ENCODE peak calls at places on chromosomes 16 and 17, in seven cellular contexts. S, O, Y, Z, M, B and N are unnamed samples.

GRCh38 chr17:32283745-32284207 is 18.1 kb downstream of the RHBDL3 start:
- DNase-seq in S (no peak), O (no peak), Y (no peak), Z (no peak), M (no peak), B (peak; percentile 53), N (peak; percentile 54)

GRCh38 chr16:69406780-69407331 is 17.6 kb upstream of the CYB5B start:
- DNase-seq in S (no peak), O (peak; percentile 41), Y (no peak), Z (no peak), M (no peak), B (no peak), N (no peak)

GRCh38 chr16:75481475-75481874 is 13.8 kb downstream of the CHST6 start:
- DNase-seq in S (no peak), O (no peak), Y (no peak), Z (no peak), M (no peak), B (no peak), N (no peak)

GRCh38 chr16:30458561-30459394 is 13.1 kb upstream of the SEPHS2 start:
- DNase-seq in S (no peak), O (no peak), Y (no peak), Z (peak; percentile 60), M (no peak), B (no peak), N (peak; percentile 47)

GRCh38 chr17:74605361-74605760 is 13.3 kb upstream of the CD300LD start:
- DNase-seq in S (no peak), O (no peak), Y (no peak), Z (no peak), M (no peak), B (no peak), N (no peak)

GRCh38 chr17:44095647-44096496 is 25.3 kb downstream of the G6PC3 start:
- DNase-seq in S (no peak), O (peak; percentile 98), Y (no peak), Z (no peak), M (peak; percentile 92), B (peak; percentile 31), N (no peak)

GRCh38 chr17:77018504-77018903 is 122.3 kb upstream of the SEC14L1 start:
- DNase-seq in S (no peak), O (no peak), Y (no peak), Z (no peak), M (no peak), B (no peak), N (no peak)

GRCh38 chr17:69757794-69758430 is 317.1 kb upstream of the KCNJ16 start:
- DNase-seq in S (no peak), O (no peak), Y (no peak), Z (no peak), M (no peak), B (no peak), N (no peak)

GRCh38 chr16:22141746-22142145 is 20.6 kb upstream of the SDR42E2 start:
- DNase-seq in S (no peak), O (peak; percentile 61), Y (no peak), Z (no peak), M (peak; percentile 59), B (no peak), N (no peak)

GRCh38 chr17:7839199-7839889 is 5.3 kb downstream of the KDM6B start:
- DNase-seq in S (no peak), O (no peak), Y (no peak), Z (peak; percentile 29), M (no peak), B (no peak), N (no peak)

GRCh38 chr17:2215616-2216364 is 87.8 kb downstream of the SMG6 start:
- DNase-seq in S (peak; percentile 47), O (peak; percentile 64), Y (no peak), Z (peak; percentile 57), M (peak; percentile 60), B (peak; percentile 44), N (no peak)

GRCh38 chr16:9836118-9836736 is 346.0 kb downstream of the GRIN2A start:
- DNase-seq in S (no peak), O (no peak), Y (no peak), Z (no peak), M (peak; percentile 68), B (no peak), N (no peak)

GRCh38 chr17:59437766-59438165 is 106.3 kb downstream of the YPEL2 start:
- DNase-seq in S (no peak), O (no peak), Y (no peak), Z (no peak), M (no peak), B (no peak), N (no peak)

GRCh38 chr16:60727856-60728255 is 1308.4 kb downstream of the CDH8 start:
- DNase-seq in S (no peak), O (no peak), Y (no peak), Z (no peak), M (no peak), B (no peak), N (no peak)

GRCh38 chr16:1019934-1020305 is 38.4 kb downstream of the SOX8 start:
- DNase-seq in S (no peak), O (no peak), Y (no peak), Z (no peak), M (no peak), B (no peak), N (no peak)

GRCh38 chr16:85986931-85987749 is 88.2 kb downstream of the IRF8 start:
- DNase-seq in S (no peak), O (peak; percentile 63), Y (no peak), Z (peak; percentile 42), M (peak; percentile 69), B (no peak), N (no peak)

GRCh38 chr16:29975811-29976511 is 2.3 kb downstream of the TAOK2 start:
- DNase-seq in S (no peak), O (no peak), Y (no peak), Z (no peak), M (no peak), B (no peak), N (no peak)

DNA sequence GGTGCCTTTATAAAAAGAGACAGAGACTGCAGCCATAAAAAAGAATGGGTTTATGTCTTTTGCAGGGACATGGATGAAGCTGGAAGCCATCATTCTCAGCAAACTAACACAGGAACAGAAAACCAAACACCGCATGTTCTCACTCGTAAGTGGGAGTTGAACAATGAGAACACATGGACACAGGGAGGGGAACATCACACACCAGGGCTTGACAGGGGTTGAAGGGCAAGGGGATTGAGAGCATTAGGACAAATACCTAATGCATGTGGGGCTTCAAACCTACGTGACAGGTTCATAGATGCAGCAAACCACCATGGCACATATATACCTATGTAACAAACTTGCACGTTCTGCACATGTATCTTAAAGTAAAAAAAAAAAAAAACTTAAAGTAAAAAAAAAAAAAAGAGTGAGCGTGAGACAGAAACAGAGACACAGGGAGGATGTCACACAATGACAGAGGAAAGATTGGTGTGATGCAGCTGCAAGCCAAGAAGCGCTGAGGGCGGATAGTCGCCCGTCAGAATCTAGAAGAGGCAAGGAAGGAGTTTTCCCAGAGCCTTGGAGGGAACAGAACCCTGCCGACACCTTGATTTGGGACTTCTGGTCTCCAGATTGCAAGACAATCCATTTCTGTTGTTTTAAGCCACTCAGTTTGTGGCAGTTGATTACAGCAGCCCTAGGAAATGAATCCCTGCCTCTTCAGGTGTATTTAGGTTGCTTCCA is 27.4 kb upstream of the TNS4 start:
- DNase-seq in S (peak; percentile 5), O (no peak), Y (no peak), Z (no peak), M (no peak), B (no peak), N (no peak)
- H3K27ac ChIP-seq in S (no peak overlapping the region), O (no peak overlapping the region), Y (no peak overlapping the region), Z (no peak overlapping the region), M (no peak overlapping the region), B (no peak overlapping the region), N (no peak overlapping the region)

GRCh38 chr17:29677139-29677834 is 54.6 kb upstream of the CORO6 start:
- DNase-seq in S (peak; percentile 58), O (no peak), Y (no peak), Z (no peak), M (no peak), B (no peak), N (no peak)
- H3K27ac ChIP-seq in S (peak overlapping the region; percentile 84), O (no peak overlapping the region), Y (peak overlapping the region; percentile 29), Z (no peak overlapping the region), M (no peak overlapping the region), B (peak overlapping the region; percentile 33), N (peak overlapping the region; percentile 42)

DNA sequence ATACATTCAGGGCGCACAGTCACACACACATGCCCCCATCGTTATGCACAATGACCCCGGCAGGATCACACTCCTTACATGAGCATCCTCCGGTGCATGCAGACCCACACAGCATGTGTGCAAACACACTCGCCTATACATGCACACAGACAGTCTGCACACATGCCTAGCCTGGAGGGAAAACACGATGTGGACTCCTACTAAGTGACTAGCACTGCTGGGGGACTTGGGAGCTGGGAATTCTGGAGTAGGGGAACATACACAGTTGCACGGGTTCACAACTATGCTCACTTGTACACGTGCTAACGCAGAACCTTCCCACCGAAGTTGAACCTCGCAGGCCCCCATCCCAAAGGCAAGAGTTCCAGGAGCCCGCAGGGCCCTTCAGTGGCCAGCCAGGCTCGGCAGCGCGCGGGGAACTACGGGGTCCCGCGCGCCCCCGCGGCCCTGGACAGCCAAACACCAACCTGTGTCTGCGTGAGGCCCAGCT is 2.0 kb downstream of the DLX3 start:
- DNase-seq in S (no peak), O (no peak), Y (no peak), Z (no peak), M (peak; percentile 1), B (no peak), N (peak; percentile 86)
- H3K27ac ChIP-seq in S (no peak overlapping the region), O (no peak overlapping the region), Y (no peak overlapping the region), Z (no peak overlapping the region), M (no peak overlapping the region), B (no peak overlapping the region), N (no peak overlapping the region)

GRCh38 chr16:87348616-87349157 is 31.5 kb upstream of the C16orf95 start:
- DNase-seq in S (no peak), O (no peak), Y (no peak), Z (no peak), M (no peak), B (no peak), N (no peak)

GRCh38 chr16:87350031-87350430 is 32.8 kb upstream of the C16orf95 start:
- DNase-seq in S (no peak), O (no peak), Y (no peak), Z (no peak), M (no peak), B (no peak), N (no peak)

GRCh38 chr16:87352818-87353217 is 30.8 kb downstream of the FBXO31 start:
- DNase-seq in S (no peak), O (no peak), Y (no peak), Z (no peak), M (peak; percentile 35), B (no peak), N (no peak)

GRCh38 chr16:87351320-87351698 is 32.3 kb downstream of the FBXO31 start:
- DNase-seq in S (no peak), O (no peak), Y (no peak), Z (no peak), M (no peak), B (no peak), N (no peak)

DNA sequence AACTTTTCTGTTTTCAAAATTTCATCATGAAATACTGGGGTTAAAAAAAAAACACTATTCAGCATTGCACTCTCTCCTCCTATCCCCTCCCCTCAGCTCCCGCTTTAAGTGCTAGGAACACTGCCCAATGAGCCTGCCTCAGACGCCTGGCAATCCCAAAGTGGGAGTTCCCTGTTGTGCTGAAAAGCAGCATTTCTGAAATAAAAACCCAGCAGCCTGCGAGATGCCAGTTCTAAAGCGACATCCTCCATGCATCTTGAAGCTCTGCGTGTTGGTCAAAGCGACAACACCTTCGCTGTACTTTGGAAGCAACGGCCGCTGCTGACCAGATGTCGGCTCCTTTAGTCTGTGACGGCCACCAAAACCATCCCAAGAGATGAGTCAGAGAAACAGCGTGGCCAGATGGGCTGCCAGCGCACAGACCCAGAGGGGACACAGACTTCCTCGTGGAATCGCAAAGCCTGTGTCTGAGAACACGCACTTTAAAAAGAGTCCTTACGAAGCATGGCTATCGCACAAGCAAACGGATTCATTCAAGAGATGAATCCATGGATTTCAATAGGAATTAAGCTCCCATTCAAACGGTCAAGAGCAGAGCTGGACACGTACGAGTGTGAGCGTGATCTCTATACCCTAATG is 32.8 kb downstream of the FBXO31 start:
- DNase-seq in S (no peak), O (no peak), Y (no peak), Z (no peak), M (no peak), B (peak; percentile 36), N (no peak)
- H3K27ac ChIP-seq in S (no peak overlapping the region), O (no peak overlapping the region), Y (no peak overlapping the region), Z (no peak overlapping the region), M (no peak overlapping the region), B (peak overlapping the region; percentile 14), N (no peak overlapping the region)